ENCODE peak calls at places on chromosomes 7 and 10, in four cellular contexts. X is left ventricle myocardium inferior; T is activated T-cell treated with anti-CD3 and anti-CD28 coated beads, Interleukin-2, amount 50 U/mL, for 48 hours; R is NCI-H1092. N is an unnamed sample.

GRCh38 chr10:121813211-121813812 is 114.5 kb downstream of the ATE1 start:
- DNase-seq in T (no peak), R (no peak), X (no peak), N (no peak)

GRCh38 chr7:117169907-117170306 is 153.0 kb downstream of the WNT2 start:
- DNase-seq in R (peak), T (no peak), X (no peak), N (peak)

GRCh38 chr10:112832361-112832878 is 117.6 kb upstream of the TCF7L2 start:
- DNase-seq in X (no peak), T (no peak), R (no peak), N (no peak)

GRCh38 chr10:89163265-89163995 is 43.7 kb downstream of the CH25H start:
- DNase-seq in R (no peak), X (peak), T (peak), N (no peak)

GRCh38 chr10:98659951-98660350 is 213.2 kb upstream of the HPS1 start:
- DNase-seq in R (no peak), T (no peak), X (no peak), N (no peak)

GRCh38 chr7:45178241-45179225 is 20.9 kb downstream of the RAMP3 start:
- DNase-seq in X (no peak), R (no peak), T (no peak), N (no peak)

GRCh38 chr10:70592746-70593512 is 9.6 kb downstream of the PRF1 start:
- DNase-seq in T (peak), X (no peak), R (no peak), N (no peak)

GRCh38 chr10:28822719-28823464 is 145.6 kb downstream of the BAMBI start:
- DNase-seq in T (no peak), R (no peak), X (no peak), N (no peak)

GRCh38 chr10:122301055-122301810 is 30.1 kb downstream of the BTBD16 start:
- DNase-seq in R (no peak), T (no peak), X (no peak), N (no peak)

GRCh38 chr10:121597504-121598241 is 571 bp downstream of the FGFR2 start:
- DNase-seq in X (no peak), R (peak), T (peak), N (no peak)

GRCh38 chr10:80924063-80924952 is 386.6 kb downstream of the SH2D4B start:
- DNase-seq in R (no peak), X (no peak), T (peak), N (no peak)

GRCh38 chr7:148304456-148304855 is 286.1 kb upstream of the C7orf33 start:
- DNase-seq in T (no peak), X (no peak), R (no peak), N (no peak)

GRCh38 chr10:123229927-123230630 is 75.9 kb downstream of the BUB3 start:
- DNase-seq in R (no peak), T (no peak), X (no peak), N (no peak)

GRCh38 chr7:108109216-108109908 is 20.8 kb downstream of the LAMB4 start:
- DNase-seq in X (no peak), T (no peak), R (peak), N (no peak)

GRCh38 chr10:117094856-117095255 is 43.2 kb downstream of the VAX1 start:
- DNase-seq in R (no peak), T (no peak), X (no peak), N (no peak)

GRCh38 chr7:43385856-43386255 is 197.1 kb upstream of the STK17A start:
- DNase-seq in T (peak), R (no peak), X (no peak), N (no peak)

GRCh38 chr10:58178811-58179210 is 88.9 kb downstream of the IPMK start:
- DNase-seq in X (no peak), T (no peak), R (no peak), N (no peak)

GRCh38 chr10:87691515-87692070 is 31.9 kb downstream of the PAPSS2 start:
- DNase-seq in X (no peak), R (no peak), T (no peak), N (no peak)